ENCODE peak calls at places on chromosomes 6 and 20, in eight cellular contexts. D, O, V, E, P, B, X and J are unnamed samples.
A peak's percentile ranks its signal among the peaks of the same experiment; 100 is the strongest.

GRCh38 chr6:21996425-21997207 is 300.2 kb downstream of the PRL start:
- DNase-seq in D (no peak), O (no peak), V (peak; percentile 12), E (no peak), P (no peak), B (peak; percentile 39), X (no peak), J (no peak)

GRCh38 chr6:136077834-136078576 is 172.1 kb downstream of the MTFR2 start:
- DNase-seq in D (no peak), O (no peak), V (peak; percentile 91), E (no peak), P (no peak), B (peak; percentile 91), X (no peak), J (no peak)

GRCh38 chr20:9334866-9335265 is 179.5 kb upstream of the LAMP5 start:
- DNase-seq in D (no peak), O (no peak), V (no peak), E (no peak), P (no peak), B (no peak), X (no peak), J (no peak)

GRCh38 chr20:1334761-1335160 is 5.8 kb upstream of the SDCBP2 start:
- DNase-seq in D (no peak), O (no peak), V (no peak), E (peak; percentile 29), P (peak; percentile 5), B (no peak), X (no peak), J (no peak)

GRCh38 chr6:132096245-132096644 is 145.1 kb upstream of the CCN2 start:
- DNase-seq in D (no peak), O (no peak), V (no peak), E (no peak), P (no peak), B (no peak), X (no peak), J (no peak)

GRCh38 chr6:15129872-15130271 is 116.0 kb upstream of the JARID2 start:
- DNase-seq in D (no peak), O (no peak), V (no peak), E (no peak), P (no peak), B (no peak), X (no peak), J (no peak)

GRCh38 chr20:675453-676314 is at the start of gene SCRT2:
- DNase-seq in D (peak; percentile 53), O (peak; percentile 80), V (peak; percentile 29), E (peak; percentile 81), P (no peak), B (peak; percentile 73), X (peak; percentile 86), J (peak; percentile 32)

GRCh38 chr6:4776967-4777925 is 1.0 kb downstream of the CDYL start:
- DNase-seq in D (no peak), O (peak; percentile 27), V (peak; percentile 31), E (no peak), P (no peak), B (peak; percentile 53), X (peak; percentile 72), J (peak; percentile 39)

GRCh38 chr20:54914995-54915394 is 439.6 kb downstream of the DOK5 start:
- DNase-seq in D (no peak), O (no peak), V (no peak), E (no peak), P (no peak), B (no peak), X (no peak), J (no peak)

GRCh38 chr20:41692479-41693135 is 74.4 kb upstream of the CHD6 start:
- DNase-seq in D (peak; percentile 59), O (peak; percentile 86), V (peak; percentile 5), E (peak; percentile 96), P (peak; percentile 72), B (peak; percentile 73), X (peak; percentile 54), J (peak; percentile 74)

GRCh38 chr20:17653835-17654648 is 28.0 kb downstream of the RRBP1 start:
- DNase-seq in D (no peak), O (no peak), V (no peak), E (no peak), P (no peak), B (no peak), X (no peak), J (no peak)

GRCh38 chr6:52106994-52107393 is 19.6 kb upstream of the PKHD1 start:
- DNase-seq in D (no peak), O (no peak), V (no peak), E (no peak), P (no peak), B (no peak), X (no peak), J (no peak)

GRCh38 chr6:52108128-52108527 is 20.7 kb upstream of the PKHD1 start:
- DNase-seq in D (no peak), O (no peak), V (no peak), E (peak; percentile 31), P (no peak), B (no peak), X (no peak), J (no peak)

GRCh38 chr6:52102330-52102932 is 15.0 kb upstream of the PKHD1 start:
- DNase-seq in D (no peak), O (no peak), V (no peak), E (no peak), P (no peak), B (no peak), X (no peak), J (no peak)

GRCh38 chr6:52103661-52104060 is 16.2 kb upstream of the PKHD1 start:
- DNase-seq in D (no peak), O (no peak), V (no peak), E (no peak), P (no peak), B (no peak), X (no peak), J (no peak)

GRCh38 chr6:52104979-52105378 is 17.6 kb upstream of the PKHD1 start:
- DNase-seq in D (no peak), O (no peak), V (no peak), E (no peak), P (no peak), B (no peak), X (no peak), J (no peak)
- TF ChIP-seq CTCF in D (no peak), O (no peak), V (no peak), E (no peak), P (no peak), B (no peak), X (no peak), J (no peak)

DNA sequence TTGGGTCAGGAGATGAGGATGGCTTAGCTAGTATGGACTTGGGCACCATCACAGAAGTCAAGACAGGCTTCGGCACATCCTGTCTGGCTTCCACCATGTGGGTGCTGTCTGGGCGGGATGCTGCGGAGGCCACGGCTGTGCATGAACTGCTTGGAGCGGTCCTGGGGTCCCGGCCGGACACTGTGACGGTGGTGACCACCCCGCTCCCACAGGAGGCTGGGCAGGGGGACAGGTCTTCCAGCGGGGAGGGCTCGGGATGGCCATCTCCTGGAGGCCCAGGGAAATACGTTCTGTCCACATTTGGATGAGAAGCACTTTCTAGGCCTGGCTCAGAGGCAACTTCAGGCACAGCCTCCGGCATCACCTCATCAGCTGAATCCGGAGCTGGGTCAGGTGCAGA is 32.1 kb upstream of the TCFL5 start:
- DNase-seq in D (no peak), O (no peak), V (no peak), E (no peak), P (no peak), B (no peak), X (no peak), J (no peak)
- TF ChIP-seq CTCF in D (no peak), O (no peak), V (no peak), E (peak; percentile 42), P (no peak), B (peak; percentile 26), X (no peak), J (no peak)

DNA sequence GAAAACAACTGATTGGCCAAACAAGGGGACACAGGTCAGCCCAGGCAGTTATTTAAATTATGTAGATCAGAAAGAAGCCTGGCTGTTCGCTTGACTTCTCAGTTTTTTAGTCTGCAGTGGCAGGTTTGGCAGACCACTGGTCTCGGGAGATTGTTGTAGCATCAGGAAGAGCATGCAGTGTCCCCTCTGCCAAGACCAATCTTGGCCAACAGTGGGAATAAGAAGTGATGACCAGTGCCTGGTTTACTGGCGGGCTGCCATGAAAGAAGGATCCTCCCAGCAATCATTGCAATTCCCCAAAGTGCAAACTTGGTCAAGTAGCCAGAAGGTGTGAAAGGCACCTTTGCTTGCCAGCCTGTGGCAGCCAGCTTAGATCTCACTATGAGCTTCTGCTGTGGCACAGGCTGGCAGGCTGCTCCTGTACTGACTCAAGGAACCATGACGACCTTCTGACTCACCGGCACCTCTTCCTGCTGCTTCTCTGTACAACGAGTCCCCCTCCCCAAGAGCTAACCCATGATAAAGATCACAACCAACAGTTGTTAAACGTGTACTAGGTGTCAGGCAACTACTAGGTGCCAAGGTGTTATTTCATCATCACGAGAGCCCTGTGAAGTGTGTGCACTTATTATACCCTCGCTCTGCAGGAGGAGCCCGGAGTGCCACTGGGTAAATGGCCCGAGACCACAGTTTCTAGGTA is 76.8 kb upstream of the DUSP22 start:
- DNase-seq in D (no peak), O (no peak), V (no peak), E (no peak), P (no peak), B (peak; percentile 19), X (no peak), J (no peak)
- TF ChIP-seq CTCF in D (no peak), O (no peak), V (no peak), E (no peak), P (no peak), B (no peak), X (no peak), J (no peak)

GRCh38 chr20:38229376-38230252 is 30.9 kb downstream of the KIAA1755 start:
- DNase-seq in D (no peak), O (no peak), V (no peak), E (no peak), P (no peak), B (no peak), X (peak; percentile 39), J (no peak)
- TF ChIP-seq CTCF in D (no peak), O (peak; percentile 67), V (peak; percentile 57), E (peak; percentile 64), P (peak; percentile 28), B (peak; percentile 45), X (no peak), J (no peak)

DNA sequence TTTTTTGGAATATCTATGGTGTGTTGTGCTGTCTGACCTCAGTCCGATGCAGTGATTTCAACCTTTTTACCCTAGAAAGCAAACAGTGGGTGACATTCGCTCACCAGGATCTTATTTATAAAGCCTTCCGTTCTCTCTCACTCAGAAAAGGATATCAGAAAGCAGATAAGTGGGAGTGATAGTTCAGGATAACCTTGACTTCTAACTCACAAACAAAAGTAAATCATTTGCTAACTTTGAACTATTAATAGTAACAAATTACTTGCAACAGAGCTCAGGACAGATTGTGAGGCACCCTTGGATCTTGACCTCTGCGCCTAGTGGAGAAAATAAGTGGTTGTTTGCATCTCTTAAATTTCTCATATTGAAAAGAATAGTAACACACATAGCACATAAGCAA is 637.1 kb upstream of the CITED2 start:
- DNase-seq in D (no peak), O (no peak), V (no peak), E (no peak), P (no peak), B (no peak), X (no peak), J (no peak)
- TF ChIP-seq CTCF in D (no peak), O (no peak), V (no peak), E (no peak), P (no peak), B (no peak), X (no peak), J (no peak)

DNA sequence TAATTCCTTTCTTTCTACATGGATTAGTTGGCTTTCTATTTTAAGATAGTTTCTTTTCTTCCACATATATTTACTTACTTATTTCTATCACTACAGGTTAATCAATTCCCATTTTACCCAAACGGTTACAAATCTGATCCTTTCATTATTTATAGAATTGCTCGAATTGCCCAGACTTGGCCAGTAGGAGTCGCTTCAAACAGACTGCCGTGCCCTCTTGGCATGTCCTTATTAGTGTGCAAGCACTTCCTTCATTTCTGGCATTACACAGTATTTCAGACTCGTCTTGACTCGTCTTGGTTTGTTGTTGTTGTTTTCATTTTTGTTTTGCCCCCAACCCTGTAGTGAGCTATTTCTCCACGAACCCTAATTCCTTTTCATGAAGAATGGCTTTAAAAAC is 74.6 kb downstream of the SAMD3 start:
- DNase-seq in D (no peak), O (no peak), V (no peak), E (no peak), P (no peak), B (no peak), X (no peak), J (no peak)
- TF ChIP-seq CTCF in D (no peak), O (peak; percentile 16), V (no peak), E (peak; percentile 66), P (no peak), B (peak; percentile 23), X (peak; percentile 24), J (no peak)